ENCODE peak calls at places on chromosomes 3 and 15, in six cellular contexts. I is HepG2, S is HCT116, Z is K562, R is GM12878, Q is SK-N-SH. J is an unnamed sample.

GRCh38 chr3:172125963-172126403 is 86.6 kb downstream of the FNDC3B start:
- DNase-seq in S (no peak), R (no peak), Q (no peak), I (no peak), Z (no peak), J (no peak)

GRCh38 chr3:134449951-134450350 is 35.8 kb downstream of the ANAPC13 start:
- DNase-seq in Q (no peak), R (no peak), Z (no peak), I (no peak), S (no peak), J (no peak)

GRCh38 chr15:41772720-41773331 is 1.5 kb upstream of the MAPKBP1 start:
- DNase-seq in R (peak), Q (peak), I (peak), S (peak), Z (peak), J (no peak)

GRCh38 chr3:105842943-105843342 is 25.9 kb downstream of the CBLB start:
- DNase-seq in S (no peak), R (no peak), I (no peak), Z (no peak), Q (no peak), J (no peak)

GRCh38 chr3:132038198-132038825 is 3.5 kb upstream of the CPNE4 start:
- DNase-seq in R (no peak), I (peak), S (no peak), Q (peak), Z (no peak), J (peak)

GRCh38 chr3:89238836-89239235 is 131.4 kb downstream of the EPHA3 start:
- DNase-seq in R (no peak), Q (no peak), Z (no peak), I (no peak), S (no peak), J (no peak)

GRCh38 chr3:47120138-47120537 is 43.8 kb downstream of the SETD2 start:
- DNase-seq in R (no peak), Q (no peak), S (no peak), Z (no peak), I (no peak), J (no peak)

GRCh38 chr15:78914027-78914764 is 30.6 kb downstream of the CTSH start:
- DNase-seq in Q (no peak), S (no peak), R (no peak), Z (no peak), I (peak), J (no peak)

GRCh38 chr15:69729167-69729748 is 276.6 kb downstream of the RPLP1 start:
- DNase-seq in R (no peak), Q (peak), I (no peak), S (peak), Z (peak), J (peak)

GRCh38 chr3:189745622-189746021 is 114.4 kb downstream of the TP63 start:
- DNase-seq in I (no peak), Q (no peak), S (no peak), R (no peak), Z (no peak), J (no peak)

GRCh38 chr3:129278970-129279906 is 568 bp downstream of the HMCES start:
- DNase-seq in I (peak), S (peak), Q (peak), R (no peak), Z (peak), J (no peak)

GRCh38 chr3:4588410-4588809 is 95.3 kb downstream of the ITPR1 start:
- DNase-seq in Z (no peak), Q (no peak), I (no peak), S (no peak), R (no peak), J (no peak)

GRCh38 chr3:119700269-119700919 is 2.4 kb upstream of the CFAP91 start:
- DNase-seq in Q (no peak), I (peak), Z (no peak), R (peak), S (no peak), J (no peak)

GRCh38 chr3:126464997-126465396 is 10.7 kb downstream of the ZXDC start:
- DNase-seq in Z (no peak), I (no peak), S (no peak), R (no peak), Q (no peak), J (no peak)

GRCh38 chr3:183370391-183370790 is 58.0 kb downstream of the MCF2L2 start:
- DNase-seq in Z (no peak), I (no peak), S (no peak), R (no peak), Q (no peak), J (no peak)

GRCh38 chr3:87987952-87988351 is 70.9 kb downstream of the CGGBP1 start:
- DNase-seq in Q (no peak), R (no peak), S (no peak), I (no peak), Z (no peak), J (no peak)

GRCh38 chr15:57296473-57297162 is 79.7 kb upstream of the CGNL1 start:
- DNase-seq in S (no peak), Z (no peak), R (no peak), Q (no peak), I (no peak), J (no peak)

GRCh38 chr3:188153498-188153948 is 434 bp upstream of the LPP start:
- DNase-seq in R (no peak), Z (no peak), Q (peak), I (peak), S (peak), J (peak)

GRCh38 chr3:183307749-183308148 is 54.7 kb downstream of the B3GNT5 start:
- DNase-seq in R (no peak), Q (no peak), S (no peak), Z (no peak), I (no peak), J (no peak)

GRCh38 chr15:70853270-70853854 is 595 bp downstream of the LARP6 start:
- DNase-seq in S (no peak), I (no peak), R (no peak), Z (no peak), Q (peak), J (no peak)

GRCh38 chr3:53802256-53802880 is 43.9 kb downstream of the CHDH start:
- DNase-seq in S (no peak), R (no peak), I (no peak), Z (no peak), Q (no peak), J (no peak)

GRCh38 chr3:190183121-190183520 is 62.4 kb upstream of the P3H2 start:
- DNase-seq in R (no peak), Q (no peak), I (no peak), Z (no peak), S (no peak), J (peak)

GRCh38 chr15:81336568-81336967 is 12.6 kb upstream of the STARD5 start:
- DNase-seq in Q (no peak), S (peak), Z (no peak), R (no peak), I (peak), J (no peak)

DNA sequence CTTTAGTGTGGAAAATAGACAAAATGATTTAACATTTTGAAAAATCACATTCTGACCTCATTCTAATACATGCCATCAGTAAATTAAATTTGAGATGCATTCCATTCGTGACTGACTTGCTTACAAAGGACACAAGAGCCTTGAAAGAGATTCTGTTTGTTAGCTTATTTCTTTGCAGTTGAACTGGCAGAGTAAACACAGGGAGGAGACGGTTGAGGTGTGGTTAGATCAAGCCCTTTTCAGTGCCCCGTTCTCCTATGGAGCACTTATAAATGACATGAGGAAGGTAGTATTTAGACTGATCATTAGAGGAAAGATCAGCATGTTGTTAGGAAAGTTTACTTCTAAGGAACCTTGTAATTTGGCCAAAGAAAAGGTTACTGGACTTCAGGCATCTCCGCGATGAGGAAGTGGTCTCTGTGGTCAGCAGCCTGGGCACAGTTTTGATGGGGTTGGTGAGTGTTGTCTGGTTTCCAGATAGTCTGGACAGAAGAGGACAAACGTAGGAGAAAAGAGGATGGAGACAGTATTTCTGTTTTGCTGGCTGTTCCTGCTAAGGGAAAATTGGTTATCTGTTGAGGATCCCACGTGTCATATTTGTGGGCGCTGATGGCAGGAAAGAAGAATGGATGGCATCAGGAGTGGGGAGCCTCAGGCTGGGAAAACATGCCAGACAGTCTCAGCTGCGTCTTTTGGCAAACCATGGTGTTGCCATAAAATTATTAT is 328.9 kb upstream of the TBL1XR1 start:
- DNase-seq in Z (no peak), I (peak), Q (no peak), S (no peak), R (no peak), J (no peak)
- TF ChIP-seq REST in Z (no peak), I (no peak), Q (no peak), S (no peak), R (no peak), J (no peak)

GRCh38 chr15:63463793-63464192 is 40.6 kb upstream of the USP3 start:
- DNase-seq in Q (no peak), I (no peak), S (no peak), Z (no peak), R (no peak), J (no peak)

GRCh38 chr15:63469984-63470383 is 34.4 kb upstream of the USP3 start:
- DNase-seq in S (no peak), I (no peak), Z (no peak), Q (no peak), R (no peak), J (no peak)

GRCh38 chr15:63465104-63465503 is 39.3 kb upstream of the USP3 start:
- DNase-seq in S (no peak), Z (no peak), R (no peak), I (no peak), Q (no peak), J (no peak)

GRCh38 chr15:63469190-63469589 is 35.2 kb upstream of the USP3 start:
- DNase-seq in I (no peak), R (no peak), S (no peak), Q (no peak), Z (no peak), J (no peak)

DNA sequence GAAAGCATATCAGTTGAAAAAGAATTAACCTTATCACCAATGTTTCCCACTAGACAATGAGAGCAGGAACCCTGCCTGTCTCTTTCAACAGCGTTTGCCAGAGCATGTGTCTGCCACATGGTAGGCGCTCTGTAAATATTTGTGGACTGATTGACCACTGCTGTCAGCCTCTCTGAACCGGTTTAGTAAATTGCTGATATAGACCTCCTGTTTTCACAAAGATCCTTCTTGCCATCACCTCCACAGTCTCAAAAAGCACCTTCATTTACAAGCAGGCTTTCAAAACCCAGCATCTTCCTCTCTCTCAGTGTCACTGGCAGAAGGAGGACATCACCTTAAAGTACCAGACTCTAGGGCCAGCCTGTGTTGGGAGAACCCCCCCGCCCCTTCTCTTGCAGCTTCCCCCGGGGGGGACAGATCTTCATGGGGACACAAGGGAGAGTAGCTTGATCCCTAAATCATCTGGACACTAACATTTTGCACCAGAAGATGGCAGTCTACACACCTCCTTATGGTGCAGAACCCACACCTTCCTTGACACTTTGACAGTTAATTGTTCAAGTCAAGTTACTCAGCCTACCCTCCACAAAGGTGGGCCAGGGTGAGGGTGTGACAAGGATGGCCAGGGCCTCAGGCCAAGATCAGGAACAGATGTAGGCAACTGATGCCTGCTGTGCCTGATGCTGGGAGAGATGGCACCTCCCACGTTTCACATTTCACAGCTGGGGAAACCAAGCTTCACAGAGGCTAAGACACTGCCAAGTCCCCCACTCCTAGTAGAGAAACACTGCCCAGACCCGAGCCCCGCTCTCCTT is 37.8 kb upstream of the USP3 start:
- DNase-seq in Q (peak), R (no peak), I (peak), Z (peak), S (peak), J (no peak)
- TF ChIP-seq SIN3A in Q (no peak), R (no peak), I (peak), Z (no peak), S (no peak), J (no peak)

GRCh38 chr3:165195628-165196576 is at the start of gene SLITRK3:
- DNase-seq in I (no peak), S (no peak), Z (no peak), R (no peak), Q (peak), J (no peak)
- TF ChIP-seq REST in I (no peak), S (no peak), Z (no peak), R (no peak), Q (no peak), J (no peak)

GRCh38 chr3:51340311-51340829 is 44.7 kb upstream of the MANF start:
- DNase-seq in Z (no peak), S (peak), Q (no peak), I (peak), R (no peak), J (peak)
- TF ChIP-seq SIN3A in Z (no peak), S (no peak), Q (no peak), I (no peak), R (no peak), J (no peak)

GRCh38 chr3:184511741-184512140 is 49.8 kb upstream of the EPHB3 start:
- DNase-seq in I (no peak), S (no peak), R (no peak), Q (no peak), Z (no peak), J (no peak)

GRCh38 chr3:184506579-184506978 is 55.0 kb upstream of the EPHB3 start:
- DNase-seq in I (no peak), S (no peak), Q (no peak), R (no peak), Z (no peak), J (no peak)

GRCh38 chr3:184512621-184513020 is 49.0 kb upstream of the EPHB3 start:
- DNase-seq in R (no peak), Z (no peak), Q (no peak), S (no peak), I (no peak), J (no peak)

GRCh38 chr3:184505479-184505878 is 56.1 kb upstream of the EPHB3 start:
- DNase-seq in Q (no peak), S (no peak), R (no peak), I (no peak), Z (no peak), J (no peak)

GRCh38 chr3:184508938-184509337 is 52.6 kb upstream of the EPHB3 start:
- DNase-seq in I (no peak), S (no peak), Q (no peak), Z (no peak), R (no peak), J (no peak)
- TF ChIP-seq REST in I (no peak), S (no peak), Q (no peak), Z (no peak), R (no peak), J (no peak)

GRCh38 chr3:27146786-27147185 is 222.4 kb downstream of the NEK10 start:
- DNase-seq in I (no peak), S (no peak), Z (no peak), R (no peak), Q (no peak), J (no peak)
- TF ChIP-seq SIN3A in I (no peak), S (no peak), Z (no peak), R (no peak), Q (no peak), J (no peak)

GRCh38 chr3:116140100-116140689 is 305.1 kb downstream of the LSAMP start:
- DNase-seq in Q (no peak), Z (peak), R (no peak), S (peak), I (peak), J (no peak)
- TF ChIP-seq REST in Q (no peak), Z (no peak), R (no peak), S (no peak), I (no peak), J (no peak)

DNA sequence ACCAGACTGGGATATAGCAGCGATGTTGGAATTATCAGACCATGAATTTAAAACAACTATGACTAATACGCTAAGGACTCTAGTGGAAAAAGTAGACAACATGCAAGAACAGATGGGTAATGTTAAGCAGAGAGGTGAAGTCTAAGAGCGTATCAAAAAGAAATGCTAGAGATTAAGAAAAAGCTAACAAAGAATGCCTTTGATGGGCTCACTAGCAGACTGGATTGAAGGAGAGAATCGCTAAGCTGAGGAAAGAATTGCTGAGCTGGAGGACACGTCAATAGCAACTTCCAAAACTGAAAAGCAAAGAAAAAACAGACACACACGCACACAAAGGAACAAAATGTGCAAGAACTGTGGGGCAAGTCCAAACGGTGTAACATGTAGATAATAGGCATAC is 20.0 kb upstream of the CMTM6 start:
- DNase-seq in Q (no peak), I (no peak), S (no peak), R (no peak), Z (no peak), J (no peak)
- TF ChIP-seq SIN3A in Q (no peak), I (no peak), S (no peak), R (no peak), Z (no peak), J (no peak)

GRCh38 chr3:52205727-52206372 is 7.9 kb downstream of the ALAS1 start:
- DNase-seq in Z (no peak), S (no peak), R (no peak), Q (no peak), I (no peak), J (no peak)
- TF ChIP-seq REST in Z (no peak), S (no peak), R (no peak), Q (no peak), I (no peak), J (no peak)

DNA sequence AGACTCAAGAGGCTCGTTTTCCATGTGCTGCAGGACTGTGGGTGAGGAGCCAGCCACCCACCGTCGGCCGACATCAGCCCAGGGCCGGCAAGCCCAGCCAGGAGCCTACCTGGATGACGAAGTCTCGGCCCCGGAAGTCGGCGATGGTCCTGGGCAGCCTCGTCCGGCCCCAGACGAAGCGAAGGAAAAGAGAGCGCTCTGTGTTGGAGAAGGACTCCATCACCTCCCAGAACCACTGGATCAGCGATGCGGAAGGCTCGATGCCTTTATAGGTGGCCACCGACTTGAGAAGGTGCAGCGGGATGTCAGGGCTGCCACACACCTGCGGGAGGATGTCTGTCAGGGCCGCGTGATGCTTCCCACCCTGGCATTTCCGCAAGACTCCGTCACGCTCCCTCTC is 13.8 kb upstream of the OCA2 start:
- DNase-seq in I (no peak), R (no peak), S (no peak), Q (no peak), Z (no peak), J (no peak)
- TF ChIP-seq SIN3A in I (no peak), R (no peak), S (no peak), Q (no peak), Z (no peak), J (no peak)

J was measured in Panc1.